ENCODE peak calls at places on chromosome 16, in six cellular contexts. K is stimulated activated CD4-positive, alpha-beta T cell treated with anti-CD3 and anti-CD28 coated beads, Interleukin-2, amount 100 ng/mL, for 24 hours; A is NCI-H1417 treated with DMSO at 0.1 percent for 48 hours; M is stimulated activated CD8-positive, alpha-beta memory T cell treated with anti-CD3 and anti-CD28 coated beads, Interleukin-4, amount 100 ng/mL, for 4 hours; J is GM04504; W is cardiac fibroblast. E is an unnamed sample.

GRCh38 chr16:86882586-86883280 is 304.4 kb downstream of the FOXL1 start:
- DNase-seq in J (peak; percentile 29), W (peak; percentile 74), M (no peak), K (no peak), A (no peak), E (peak; percentile 70)

GRCh38 chr16:75309156-75309555 is 57.7 kb upstream of the BCAR1 start:
- DNase-seq in A (no peak), J (no peak), K (no peak), M (no peak), W (no peak), E (no peak)

GRCh38 chr16:65808735-65809134 is 557.8 kb upstream of the CDH5 start:
- DNase-seq in J (no peak), K (no peak), A (no peak), M (no peak), W (no peak), E (no peak)

GRCh38 chr16:89062389-89063345 is 31.0 kb upstream of the ACSF3 start:
- DNase-seq in A (no peak), K (no peak), M (no peak), J (no peak), W (no peak), E (no peak)

GRCh38 chr16:75379911-75380847 is 53.1 kb downstream of the CFDP1 start:
- DNase-seq in M (peak; percentile 4), J (no peak), W (no peak), K (peak; percentile 49), A (no peak), E (no peak)

GRCh38 chr16:82329504-82330192 is 159.6 kb upstream of the MPHOSPH6 start:
- DNase-seq in M (no peak), W (no peak), K (no peak), J (no peak), A (peak; percentile 59), E (no peak)

GRCh38 chr16:60225541-60225940 is 1491.4 kb upstream of the GOT2 start:
- DNase-seq in A (no peak), W (no peak), K (no peak), M (no peak), J (no peak), E (no peak)

GRCh38 chr16:876523-877241 is 76.1 kb upstream of the GNG13 start:
- DNase-seq in K (no peak), M (no peak), J (no peak), A (no peak), W (no peak), E (no peak)

GRCh38 chr16:8962393-8963009 is 1.2 kb downstream of the USP7 start:
- DNase-seq in K (peak; percentile 57), A (no peak), J (no peak), W (no peak), M (no peak), E (no peak)

GRCh38 chr16:30028438-30029093 is 2.5 kb downstream of the TLCD3B start:
- DNase-seq in M (no peak), A (no peak), K (no peak), W (no peak), J (no peak), E (no peak)

GRCh38 chr16:80273635-80274538 is 266.9 kb upstream of the DYNLRB2 start:
- DNase-seq in M (no peak), A (no peak), K (peak; percentile 1), J (no peak), W (peak; percentile 7), E (no peak)

GRCh38 chr16:83187404-83187803 is 560.6 kb downstream of the CDH13 start:
- DNase-seq in W (peak; percentile 52), J (peak; percentile 37), M (no peak), A (no peak), K (peak; percentile 2), E (no peak)

GRCh38 chr16:54342001-54342776 is 55.6 kb upstream of the IRX3 start:
- DNase-seq in W (peak; percentile 35), J (no peak), M (no peak), K (no peak), A (no peak), E (no peak)

GRCh38 chr16:873889-874288 is 73.4 kb upstream of the GNG13 start:
- DNase-seq in M (no peak), J (no peak), W (no peak), K (no peak), A (no peak), E (no peak)

GRCh38 chr16:85551319-85551978 is 61.7 kb upstream of the GSE1 start:
- DNase-seq in W (no peak), A (no peak), J (no peak), K (no peak), M (no peak), E (no peak)

GRCh38 chr16:66976746-66977145 is 11.6 kb upstream of the CES4A start:
- DNase-seq in A (no peak), K (no peak), J (no peak), M (no peak), W (no peak), E (no peak)

GRCh38 chr16:69894675-69895074 is 56.5 kb upstream of the CLEC18A start:
- DNase-seq in M (no peak), A (no peak), K (no peak), W (no peak), J (no peak), E (peak; percentile 91)

GRCh38 chr16:29765167-29766032 is 12.7 kb upstream of the ZG16 start:
- DNase-seq in W (no peak), J (no peak), M (no peak), A (peak; percentile 84), K (no peak), E (no peak)

GRCh38 chr16:88966986-88967799 is 9.8 kb downstream of the CBFA2T3 start:
- DNase-seq in J (no peak), W (no peak), M (no peak), K (no peak), A (no peak), E (no peak)

GRCh38 chr16:88130681-88131080 is 179.4 kb downstream of the BANP start:
- DNase-seq in J (no peak), M (no peak), K (no peak), A (no peak), W (no peak), E (no peak)